ENCODE peak calls at places on chromosome 9, in eight cellular contexts. One of them, this sample, is unnamed.

GRCh38 chr9:24257726-24258125 is 288.0 kb downstream of the IZUMO3 start:
- DNase-seq in dorsolateral prefrontal cortex: no peak
- DNase-seq in fibroblast of lung: no peak
- DNase-seq in skeletal muscle cell: peak
- DNase-seq in effector memory CD4-positive, alpha-beta T cell: no peak
- DNase-seq in stomach: no peak
- DNase-seq in OCI-LY7: no peak
- DNase-seq in A673: no peak
- DNase-seq in this sample: no peak

GRCh38 chr9:78443946-78444345 is 147.0 kb downstream of the PSAT1 start:
- DNase-seq in OCI-LY7: no peak
- DNase-seq in effector memory CD4-positive, alpha-beta T cell: no peak
- DNase-seq in stomach: no peak
- DNase-seq in skeletal muscle cell: peak
- DNase-seq in A673: no peak
- DNase-seq in fibroblast of lung: no peak
- DNase-seq in dorsolateral prefrontal cortex: no peak
- DNase-seq in this sample: no peak

GRCh38 chr9:6993531-6993930 is 235.8 kb downstream of the KDM4C start:
- DNase-seq in fibroblast of lung: no peak
- DNase-seq in dorsolateral prefrontal cortex: no peak
- DNase-seq in stomach: no peak
- DNase-seq in OCI-LY7: no peak
- DNase-seq in A673: no peak
- DNase-seq in skeletal muscle cell: no peak
- DNase-seq in effector memory CD4-positive, alpha-beta T cell: no peak
- DNase-seq in this sample: no peak

GRCh38 chr9:16869140-16869903 is 1.1 kb downstream of the BNC2 start:
- DNase-seq in OCI-LY7: no peak
- DNase-seq in fibroblast of lung: peak
- DNase-seq in A673: no peak
- DNase-seq in effector memory CD4-positive, alpha-beta T cell: no peak
- DNase-seq in stomach: no peak
- DNase-seq in skeletal muscle cell: no peak
- DNase-seq in dorsolateral prefrontal cortex: no peak
- DNase-seq in this sample: no peak

GRCh38 chr9:89473762-89474469 is 24.0 kb downstream of the SEMA4D start:
- DNase-seq in dorsolateral prefrontal cortex: no peak
- DNase-seq in effector memory CD4-positive, alpha-beta T cell: no peak
- DNase-seq in fibroblast of lung: peak
- DNase-seq in OCI-LY7: no peak
- DNase-seq in stomach: no peak
- DNase-seq in skeletal muscle cell: no peak
- DNase-seq in A673: no peak
- DNase-seq in this sample: no peak

GRCh38 chr9:107260437-107261081 is 22.5 kb upstream of the RAD23B start:
- DNase-seq in OCI-LY7: peak
- DNase-seq in fibroblast of lung: no peak
- DNase-seq in effector memory CD4-positive, alpha-beta T cell: no peak
- DNase-seq in dorsolateral prefrontal cortex: no peak
- DNase-seq in skeletal muscle cell: no peak
- DNase-seq in A673: no peak
- DNase-seq in stomach: no peak
- DNase-seq in this sample: no peak

GRCh38 chr9:14062449-14063187 is 251.3 kb downstream of the NFIB start:
- DNase-seq in A673: no peak
- DNase-seq in dorsolateral prefrontal cortex: no peak
- DNase-seq in effector memory CD4-positive, alpha-beta T cell: no peak
- DNase-seq in skeletal muscle cell: no peak
- DNase-seq in fibroblast of lung: peak
- DNase-seq in OCI-LY7: no peak
- DNase-seq in stomach: no peak
- DNase-seq in this sample: no peak

GRCh38 chr9:78023003-78023741 is 8.4 kb downstream of the GNAQ start:
- DNase-seq in stomach: peak
- DNase-seq in fibroblast of lung: peak
- DNase-seq in OCI-LY7: no peak
- DNase-seq in A673: peak
- DNase-seq in skeletal muscle cell: peak
- DNase-seq in effector memory CD4-positive, alpha-beta T cell: no peak
- DNase-seq in dorsolateral prefrontal cortex: no peak
- DNase-seq in this sample: peak

GRCh38 chr9:87711857-87712800 is 13.8 kb upstream of the CTSL start:
- DNase-seq in fibroblast of lung: peak
- DNase-seq in dorsolateral prefrontal cortex: no peak
- DNase-seq in OCI-LY7: no peak
- DNase-seq in A673: peak
- DNase-seq in stomach: no peak
- DNase-seq in skeletal muscle cell: peak
- DNase-seq in effector memory CD4-positive, alpha-beta T cell: no peak
- DNase-seq in this sample: peak

GRCh38 chr9:3240651-3241268 is 285.0 kb downstream of the RFX3 start:
- DNase-seq in fibroblast of lung: peak
- DNase-seq in dorsolateral prefrontal cortex: peak
- DNase-seq in effector memory CD4-positive, alpha-beta T cell: peak
- DNase-seq in stomach: peak
- DNase-seq in A673: peak
- DNase-seq in skeletal muscle cell: peak
- DNase-seq in OCI-LY7: peak
- DNase-seq in this sample: no peak

GRCh38 chr9:77729177-77729576 is 81.1 kb upstream of the GNA14 start:
- DNase-seq in dorsolateral prefrontal cortex: no peak
- DNase-seq in skeletal muscle cell: no peak
- DNase-seq in fibroblast of lung: no peak
- DNase-seq in stomach: no peak
- DNase-seq in OCI-LY7: no peak
- DNase-seq in effector memory CD4-positive, alpha-beta T cell: no peak
- DNase-seq in A673: no peak
- DNase-seq in this sample: no peak

DNA sequence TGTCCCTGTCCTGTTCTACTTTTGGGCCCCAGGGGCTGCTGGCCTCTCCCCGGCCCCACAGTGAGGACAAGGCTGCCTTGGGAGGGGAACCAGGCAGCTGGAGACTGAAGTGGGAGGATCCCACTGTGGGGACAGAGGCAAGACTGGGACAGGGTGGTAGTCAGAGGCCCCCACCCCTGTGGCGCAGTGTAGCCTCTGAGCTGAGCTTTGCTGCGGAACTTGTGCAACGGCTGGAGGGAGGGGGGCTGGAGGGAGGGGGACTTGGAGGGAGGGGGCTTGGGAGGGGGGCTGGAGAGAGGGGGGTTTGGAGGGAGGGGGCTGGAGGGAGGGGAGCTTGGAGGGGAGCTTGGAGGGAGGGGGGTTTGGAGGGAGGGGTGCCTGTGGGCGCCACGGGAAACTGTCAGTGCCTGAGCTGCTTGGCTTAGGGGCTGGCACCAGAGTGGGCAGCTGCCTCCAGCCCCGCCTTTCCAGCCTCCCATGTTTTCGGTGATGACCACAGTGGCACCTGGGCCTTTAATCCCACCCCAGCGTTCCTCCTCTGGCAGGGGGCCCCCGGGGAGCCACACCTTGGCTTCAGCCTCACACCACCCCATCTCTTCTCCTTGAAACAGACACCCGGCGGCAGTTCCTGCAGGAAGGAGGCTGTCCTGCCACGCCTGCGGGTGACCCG is 2.3 kb upstream of the FUT7 start:
- DNase-seq in skeletal muscle cell: no peak
- DNase-seq in A673: no peak
- DNase-seq in OCI-LY7: no peak
- DNase-seq in dorsolateral prefrontal cortex: no peak
- DNase-seq in fibroblast of lung: no peak
- DNase-seq in effector memory CD4-positive, alpha-beta T cell: no peak
- DNase-seq in stomach: peak
- DNase-seq in this sample: no peak
- H3K4me3 ChIP-seq in skeletal muscle cell: no peak
- H3K4me3 ChIP-seq in A673: peak
- H3K4me3 ChIP-seq in OCI-LY7: no peak
- H3K4me3 ChIP-seq in dorsolateral prefrontal cortex: no peak
- H3K4me3 ChIP-seq in fibroblast of lung: no peak
- H3K4me3 ChIP-seq in effector memory CD4-positive, alpha-beta T cell: peak
- H3K4me3 ChIP-seq in stomach: no peak
- H3K4me3 ChIP-seq in this sample: no peak

GRCh38 chr9:8558176-8558575 is 758.6 kb upstream of the DMAC1 start:
- DNase-seq in fibroblast of lung: peak
- DNase-seq in skeletal muscle cell: no peak
- DNase-seq in stomach: no peak
- DNase-seq in dorsolateral prefrontal cortex: no peak
- DNase-seq in OCI-LY7: no peak
- DNase-seq in A673: no peak
- DNase-seq in effector memory CD4-positive, alpha-beta T cell: no peak
- DNase-seq in this sample: no peak

GRCh38 chr9:8555767-8556500 is 756.4 kb upstream of the DMAC1 start:
- DNase-seq in A673: no peak
- DNase-seq in stomach: no peak
- DNase-seq in OCI-LY7: no peak
- DNase-seq in skeletal muscle cell: peak
- DNase-seq in effector memory CD4-positive, alpha-beta T cell: no peak
- DNase-seq in dorsolateral prefrontal cortex: no peak
- DNase-seq in fibroblast of lung: peak
- DNase-seq in this sample: no peak

GRCh38 chr9:8553444-8553843 is 753.9 kb upstream of the DMAC1 start:
- DNase-seq in dorsolateral prefrontal cortex: no peak
- DNase-seq in fibroblast of lung: no peak
- DNase-seq in skeletal muscle cell: no peak
- DNase-seq in effector memory CD4-positive, alpha-beta T cell: no peak
- DNase-seq in stomach: no peak
- DNase-seq in OCI-LY7: no peak
- DNase-seq in A673: no peak
- DNase-seq in this sample: no peak

DNA sequence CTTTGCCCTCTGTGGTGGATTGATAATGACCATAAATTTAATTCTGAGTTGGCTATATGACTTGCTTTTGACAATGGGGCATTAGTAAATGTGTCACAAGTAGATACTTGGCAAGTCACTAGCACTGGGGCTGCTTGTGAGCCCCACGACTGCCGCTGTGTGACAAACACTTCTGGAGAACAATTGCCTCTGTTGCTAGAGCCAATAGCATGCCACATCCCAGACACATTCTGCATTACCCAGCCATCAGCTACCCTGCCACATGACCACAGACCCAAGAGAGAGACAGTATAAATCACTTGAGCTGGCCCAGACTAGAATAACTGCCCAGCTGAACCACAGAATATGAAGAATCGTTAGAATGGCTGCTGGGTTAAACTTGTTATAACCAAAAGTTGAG is 753.2 kb upstream of the DMAC1 start:
- DNase-seq in skeletal muscle cell: no peak
- DNase-seq in stomach: no peak
- DNase-seq in dorsolateral prefrontal cortex: peak
- DNase-seq in A673: no peak
- DNase-seq in OCI-LY7: no peak
- DNase-seq in effector memory CD4-positive, alpha-beta T cell: no peak
- DNase-seq in fibroblast of lung: no peak
- DNase-seq in this sample: no peak
- H3K4me3 ChIP-seq in skeletal muscle cell: no peak
- H3K4me3 ChIP-seq in stomach: no peak
- H3K4me3 ChIP-seq in dorsolateral prefrontal cortex: no peak
- H3K4me3 ChIP-seq in A673: no peak
- H3K4me3 ChIP-seq in OCI-LY7: no peak
- H3K4me3 ChIP-seq in effector memory CD4-positive, alpha-beta T cell: no peak
- H3K4me3 ChIP-seq in fibroblast of lung: no peak
- H3K4me3 ChIP-seq in this sample: no peak

DNA sequence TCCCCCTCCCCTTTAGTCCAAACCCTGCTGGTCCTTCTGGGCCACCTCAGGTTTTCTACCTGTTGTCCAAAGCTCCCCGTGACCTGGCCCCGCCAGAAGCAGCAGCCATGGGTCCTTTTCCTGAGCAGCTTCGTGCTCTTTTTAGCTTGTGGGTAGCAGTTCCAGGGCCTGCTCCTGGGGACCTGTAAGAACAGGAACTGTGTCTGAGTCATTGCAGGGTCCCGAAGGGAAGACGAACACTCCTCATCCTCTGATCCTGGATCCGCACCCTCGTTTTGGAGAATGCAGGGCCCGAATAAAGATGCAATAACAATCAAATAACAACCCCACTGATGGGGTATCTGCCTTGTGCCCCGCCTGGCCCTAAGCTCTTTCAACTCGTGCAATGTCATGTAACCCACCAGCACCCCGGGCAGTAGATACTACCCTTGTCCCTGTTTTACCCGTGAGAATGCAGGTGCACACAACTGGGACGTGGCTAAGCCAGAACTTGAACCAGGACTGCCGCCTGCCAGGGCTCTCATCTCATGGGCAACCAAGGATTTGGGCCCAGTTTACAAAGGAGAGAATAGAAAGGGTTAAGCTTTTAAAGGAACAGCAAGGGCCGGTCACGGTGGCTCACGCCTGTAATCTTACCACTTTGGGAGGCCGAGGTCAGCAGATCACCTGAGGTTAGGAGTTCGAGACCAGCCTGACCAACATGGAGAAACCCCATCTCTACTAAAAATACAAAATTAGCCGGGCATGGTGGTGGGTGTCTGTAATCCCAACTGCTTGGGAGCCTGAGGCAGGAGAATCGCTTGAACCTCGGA is 33.2 kb downstream of the NEK6 start:
- DNase-seq in effector memory CD4-positive, alpha-beta T cell: no peak
- DNase-seq in A673: peak
- DNase-seq in stomach: no peak
- DNase-seq in skeletal muscle cell: no peak
- DNase-seq in OCI-LY7: no peak
- DNase-seq in dorsolateral prefrontal cortex: no peak
- DNase-seq in fibroblast of lung: no peak
- DNase-seq in this sample: no peak
- H3K4me3 ChIP-seq in effector memory CD4-positive, alpha-beta T cell: no peak
- H3K4me3 ChIP-seq in A673: no peak
- H3K4me3 ChIP-seq in stomach: no peak
- H3K4me3 ChIP-seq in skeletal muscle cell: no peak
- H3K4me3 ChIP-seq in OCI-LY7: no peak
- H3K4me3 ChIP-seq in dorsolateral prefrontal cortex: no peak
- H3K4me3 ChIP-seq in fibroblast of lung: no peak
- H3K4me3 ChIP-seq in this sample: no peak

DNA sequence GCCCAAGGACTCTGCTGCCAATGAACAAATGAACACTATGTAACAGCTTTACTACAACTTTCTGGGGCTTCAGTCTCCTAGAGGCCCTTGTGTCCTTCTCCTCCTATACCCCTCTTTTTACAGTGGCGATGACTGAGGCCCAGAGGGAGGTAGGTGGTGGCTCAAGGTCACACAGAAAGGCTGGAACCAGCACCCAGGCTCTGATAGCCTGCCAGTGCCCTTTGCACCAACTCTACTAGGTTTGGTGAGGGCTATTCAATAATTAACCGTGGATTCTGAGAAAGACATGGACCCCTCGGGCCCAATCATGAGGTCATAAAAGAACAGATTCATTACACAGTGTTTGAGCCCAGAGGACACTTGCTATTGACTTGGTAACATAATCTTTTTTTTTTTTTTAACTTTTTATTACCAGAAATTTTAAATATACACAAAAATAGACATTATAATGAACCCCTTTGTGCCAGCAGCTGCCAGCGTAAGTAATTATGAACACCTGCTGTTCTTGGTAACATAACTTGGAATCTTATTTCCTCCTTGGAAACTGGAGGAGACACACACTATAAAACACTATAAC is 6.1 kb upstream of the ALDH1B1 start:
- DNase-seq in effector memory CD4-positive, alpha-beta T cell: no peak
- DNase-seq in dorsolateral prefrontal cortex: no peak
- DNase-seq in stomach: no peak
- DNase-seq in fibroblast of lung: no peak
- DNase-seq in A673: peak
- DNase-seq in skeletal muscle cell: no peak
- DNase-seq in OCI-LY7: no peak
- DNase-seq in this sample: no peak
- H3K4me3 ChIP-seq in effector memory CD4-positive, alpha-beta T cell: no peak
- H3K4me3 ChIP-seq in dorsolateral prefrontal cortex: no peak
- H3K4me3 ChIP-seq in stomach: no peak
- H3K4me3 ChIP-seq in fibroblast of lung: no peak
- H3K4me3 ChIP-seq in A673: no peak
- H3K4me3 ChIP-seq in skeletal muscle cell: no peak
- H3K4me3 ChIP-seq in OCI-LY7: no peak
- H3K4me3 ChIP-seq in this sample: no peak